ENCODE peak calls at places on chromosomes 16 and 17, in ten cellular contexts. One of them, this sample, is unnamed.
A peak's percentile ranks its signal among the peaks of the same experiment; 100 is the strongest.

GRCh38 chr17:17846645-17847044 is 9.9 kb upstream of the SREBF1 start:
- DNase-seq in AG09309: no peak
- DNase-seq in NCI-H1105: no peak
- DNase-seq in GM18507: no peak
- DNase-seq in keratinocyte: no peak
- DNase-seq in mucosa of descending colon: no peak
- DNase-seq in HS-5: no peak
- DNase-seq in AML-193: no peak
- DNase-seq in stimulated activated CD8-positive, alpha-beta memory T cell treated with anti-CD3 and anti-CD28 coated beads, Interleukin-7, amount 100 ng/mL, for 4 hours: no peak
- DNase-seq in AG04450: no peak
- DNase-seq in this sample: no peak

GRCh38 chr17:77440571-77440981 is 299.8 kb downstream of the SEC14L1 start:
- DNase-seq in AG09309: no peak
- DNase-seq in NCI-H1105: no peak
- DNase-seq in GM18507: no peak
- DNase-seq in keratinocyte: no peak
- DNase-seq in mucosa of descending colon: no peak
- DNase-seq in HS-5: no peak
- DNase-seq in AML-193: peak; percentile 79
- DNase-seq in stimulated activated CD8-positive, alpha-beta memory T cell treated with anti-CD3 and anti-CD28 coated beads, Interleukin-7, amount 100 ng/mL, for 4 hours: no peak
- DNase-seq in AG04450: no peak
- DNase-seq in this sample: no peak

GRCh38 chr17:67016039-67016762 is 28.2 kb upstream of the CACNG1 start:
- DNase-seq in AG09309: no peak
- DNase-seq in NCI-H1105: no peak
- DNase-seq in GM18507: no peak
- DNase-seq in keratinocyte: no peak
- DNase-seq in mucosa of descending colon: no peak
- DNase-seq in HS-5: no peak
- DNase-seq in AML-193: no peak
- DNase-seq in stimulated activated CD8-positive, alpha-beta memory T cell treated with anti-CD3 and anti-CD28 coated beads, Interleukin-7, amount 100 ng/mL, for 4 hours: no peak
- DNase-seq in AG04450: no peak
- DNase-seq in this sample: no peak

GRCh38 chr17:27533874-27534815 is 77.9 kb downstream of the KSR1 start:
- DNase-seq in AG09309: peak; percentile 70
- DNase-seq in NCI-H1105: no peak
- DNase-seq in GM18507: no peak
- DNase-seq in keratinocyte: peak; percentile 40
- DNase-seq in mucosa of descending colon: no peak
- DNase-seq in HS-5: peak; percentile 38
- DNase-seq in AML-193: no peak
- DNase-seq in stimulated activated CD8-positive, alpha-beta memory T cell treated with anti-CD3 and anti-CD28 coated beads, Interleukin-7, amount 100 ng/mL, for 4 hours: no peak
- DNase-seq in AG04450: peak; percentile 90
- DNase-seq in this sample: peak; percentile 79

GRCh38 chr17:4959261-4959965 is 8.2 kb downstream of the SPAG7 start:
- DNase-seq in AG09309: no peak
- DNase-seq in NCI-H1105: no peak
- DNase-seq in GM18507: no peak
- DNase-seq in keratinocyte: no peak
- DNase-seq in mucosa of descending colon: peak; percentile 61
- DNase-seq in HS-5: no peak
- DNase-seq in AML-193: no peak
- DNase-seq in stimulated activated CD8-positive, alpha-beta memory T cell treated with anti-CD3 and anti-CD28 coated beads, Interleukin-7, amount 100 ng/mL, for 4 hours: no peak
- DNase-seq in AG04450: no peak
- DNase-seq in this sample: no peak

GRCh38 chr16:26051078-26051477 is 359.3 kb downstream of the HS3ST4 start:
- DNase-seq in AG09309: no peak
- DNase-seq in NCI-H1105: no peak
- DNase-seq in GM18507: no peak
- DNase-seq in keratinocyte: no peak
- DNase-seq in mucosa of descending colon: no peak
- DNase-seq in HS-5: no peak
- DNase-seq in AML-193: no peak
- DNase-seq in stimulated activated CD8-positive, alpha-beta memory T cell treated with anti-CD3 and anti-CD28 coated beads, Interleukin-7, amount 100 ng/mL, for 4 hours: no peak
- DNase-seq in AG04450: no peak
- DNase-seq in this sample: no peak

GRCh38 chr17:76674600-76674999 is 31.0 kb upstream of the ST6GALNAC1 start:
- DNase-seq in AG09309: no peak
- DNase-seq in NCI-H1105: no peak
- DNase-seq in GM18507: no peak
- DNase-seq in keratinocyte: no peak
- DNase-seq in mucosa of descending colon: no peak
- DNase-seq in HS-5: no peak
- DNase-seq in AML-193: no peak
- DNase-seq in stimulated activated CD8-positive, alpha-beta memory T cell treated with anti-CD3 and anti-CD28 coated beads, Interleukin-7, amount 100 ng/mL, for 4 hours: no peak
- DNase-seq in AG04450: no peak
- DNase-seq in this sample: no peak

GRCh38 chr17:77423589-77424451 is 283.1 kb downstream of the SEC14L1 start:
- DNase-seq in AG09309: peak; percentile 77
- DNase-seq in NCI-H1105: no peak
- DNase-seq in GM18507: no peak
- DNase-seq in keratinocyte: peak; percentile 72
- DNase-seq in mucosa of descending colon: no peak
- DNase-seq in HS-5: peak; percentile 67
- DNase-seq in AML-193: no peak
- DNase-seq in stimulated activated CD8-positive, alpha-beta memory T cell treated with anti-CD3 and anti-CD28 coated beads, Interleukin-7, amount 100 ng/mL, for 4 hours: no peak
- DNase-seq in AG04450: peak; percentile 93
- DNase-seq in this sample: peak; percentile 91

GRCh38 chr16:4415538-4416199 is 727 bp downstream of the CORO7 start:
- DNase-seq in AG09309: no peak
- DNase-seq in NCI-H1105: no peak
- DNase-seq in GM18507: no peak
- DNase-seq in keratinocyte: no peak
- DNase-seq in mucosa of descending colon: peak; percentile 87
- DNase-seq in HS-5: no peak
- DNase-seq in AML-193: peak; percentile 84
- DNase-seq in stimulated activated CD8-positive, alpha-beta memory T cell treated with anti-CD3 and anti-CD28 coated beads, Interleukin-7, amount 100 ng/mL, for 4 hours: peak; percentile 46
- DNase-seq in AG04450: no peak
- DNase-seq in this sample: no peak

GRCh38 chr16:22075776-22076175 is 16.6 kb upstream of the VWA3A start:
- DNase-seq in AG09309: no peak
- DNase-seq in NCI-H1105: no peak
- DNase-seq in GM18507: no peak
- DNase-seq in keratinocyte: no peak
- DNase-seq in mucosa of descending colon: no peak
- DNase-seq in HS-5: no peak
- DNase-seq in AML-193: no peak
- DNase-seq in stimulated activated CD8-positive, alpha-beta memory T cell treated with anti-CD3 and anti-CD28 coated beads, Interleukin-7, amount 100 ng/mL, for 4 hours: no peak
- DNase-seq in AG04450: no peak
- DNase-seq in this sample: no peak

GRCh38 chr17:37787055-37787720 is 42.3 kb upstream of the HNF1B start:
- DNase-seq in AG09309: no peak
- DNase-seq in NCI-H1105: no peak
- DNase-seq in GM18507: no peak
- DNase-seq in keratinocyte: no peak
- DNase-seq in mucosa of descending colon: peak; percentile 88
- DNase-seq in HS-5: no peak
- DNase-seq in AML-193: no peak
- DNase-seq in stimulated activated CD8-positive, alpha-beta memory T cell treated with anti-CD3 and anti-CD28 coated beads, Interleukin-7, amount 100 ng/mL, for 4 hours: no peak
- DNase-seq in AG04450: no peak
- DNase-seq in this sample: no peak

GRCh38 chr16:12708266-12708665 is 95.4 kb downstream of the CPPED1 start:
- DNase-seq in AG09309: no peak
- DNase-seq in NCI-H1105: no peak
- DNase-seq in GM18507: no peak
- DNase-seq in keratinocyte: no peak
- DNase-seq in mucosa of descending colon: no peak
- DNase-seq in HS-5: no peak
- DNase-seq in AML-193: no peak
- DNase-seq in stimulated activated CD8-positive, alpha-beta memory T cell treated with anti-CD3 and anti-CD28 coated beads, Interleukin-7, amount 100 ng/mL, for 4 hours: no peak
- DNase-seq in AG04450: no peak
- DNase-seq in this sample: no peak

GRCh38 chr17:17313350-17313991 is 10.3 kb downstream of the NT5M start:
- DNase-seq in AG09309: no peak
- DNase-seq in NCI-H1105: peak; percentile 17
- DNase-seq in GM18507: no peak
- DNase-seq in keratinocyte: no peak
- DNase-seq in mucosa of descending colon: no peak
- DNase-seq in HS-5: no peak
- DNase-seq in AML-193: no peak
- DNase-seq in stimulated activated CD8-positive, alpha-beta memory T cell treated with anti-CD3 and anti-CD28 coated beads, Interleukin-7, amount 100 ng/mL, for 4 hours: peak; percentile 56
- DNase-seq in AG04450: no peak
- DNase-seq in this sample: no peak

GRCh38 chr16:59324462-59324861 is 590.3 kb upstream of the GOT2 start:
- DNase-seq in AG09309: no peak
- DNase-seq in NCI-H1105: no peak
- DNase-seq in GM18507: no peak
- DNase-seq in keratinocyte: no peak
- DNase-seq in mucosa of descending colon: no peak
- DNase-seq in HS-5: peak; percentile 26
- DNase-seq in AML-193: no peak
- DNase-seq in stimulated activated CD8-positive, alpha-beta memory T cell treated with anti-CD3 and anti-CD28 coated beads, Interleukin-7, amount 100 ng/mL, for 4 hours: no peak
- DNase-seq in AG04450: no peak
- DNase-seq in this sample: no peak

GRCh38 chr16:58409316-58409973 is 17.2 kb downstream of the GINS3 start:
- DNase-seq in AG09309: no peak
- DNase-seq in NCI-H1105: no peak
- DNase-seq in GM18507: no peak
- DNase-seq in keratinocyte: no peak
- DNase-seq in mucosa of descending colon: no peak
- DNase-seq in HS-5: no peak
- DNase-seq in AML-193: no peak
- DNase-seq in stimulated activated CD8-positive, alpha-beta memory T cell treated with anti-CD3 and anti-CD28 coated beads, Interleukin-7, amount 100 ng/mL, for 4 hours: no peak
- DNase-seq in AG04450: no peak
- DNase-seq in this sample: peak; percentile 43

GRCh38 chr16:88618182-88618955 is 20.0 kb upstream of the IL17C start:
- DNase-seq in AG09309: no peak
- DNase-seq in NCI-H1105: no peak
- DNase-seq in GM18507: no peak
- DNase-seq in keratinocyte: no peak
- DNase-seq in mucosa of descending colon: no peak
- DNase-seq in HS-5: no peak
- DNase-seq in AML-193: no peak
- DNase-seq in stimulated activated CD8-positive, alpha-beta memory T cell treated with anti-CD3 and anti-CD28 coated beads, Interleukin-7, amount 100 ng/mL, for 4 hours: no peak
- DNase-seq in AG04450: no peak
- DNase-seq in this sample: no peak

GRCh38 chr17:2056221-2057129 is 1.6 kb downstream of the HIC1 start:
- DNase-seq in AG09309: no peak
- DNase-seq in NCI-H1105: no peak
- DNase-seq in GM18507: no peak
- DNase-seq in keratinocyte: no peak
- DNase-seq in mucosa of descending colon: peak; percentile 69
- DNase-seq in HS-5: no peak
- DNase-seq in AML-193: no peak
- DNase-seq in stimulated activated CD8-positive, alpha-beta memory T cell treated with anti-CD3 and anti-CD28 coated beads, Interleukin-7, amount 100 ng/mL, for 4 hours: peak; percentile 45
- DNase-seq in AG04450: no peak
- DNase-seq in this sample: no peak

GRCh38 chr16:3092501-3092991 is 6.5 kb downstream of the ZSCAN10 start:
- DNase-seq in AG09309: no peak
- DNase-seq in NCI-H1105: no peak
- DNase-seq in GM18507: no peak
- DNase-seq in keratinocyte: no peak
- DNase-seq in mucosa of descending colon: peak; percentile 42
- DNase-seq in HS-5: no peak
- DNase-seq in AML-193: no peak
- DNase-seq in stimulated activated CD8-positive, alpha-beta memory T cell treated with anti-CD3 and anti-CD28 coated beads, Interleukin-7, amount 100 ng/mL, for 4 hours: no peak
- DNase-seq in AG04450: no peak
- DNase-seq in this sample: no peak

GRCh38 chr17:57275365-57275764 is 19.0 kb downstream of the MSI2 start:
- DNase-seq in AG09309: no peak
- DNase-seq in NCI-H1105: no peak
- DNase-seq in GM18507: no peak
- DNase-seq in keratinocyte: no peak
- DNase-seq in mucosa of descending colon: no peak
- DNase-seq in HS-5: no peak
- DNase-seq in AML-193: no peak
- DNase-seq in stimulated activated CD8-positive, alpha-beta memory T cell treated with anti-CD3 and anti-CD28 coated beads, Interleukin-7, amount 100 ng/mL, for 4 hours: no peak
- DNase-seq in AG04450: no peak
- DNase-seq in this sample: no peak

GRCh38 chr16:85862476-85863383 is 36.2 kb upstream of the IRF8 start:
- DNase-seq in AG09309: no peak
- DNase-seq in NCI-H1105: no peak
- DNase-seq in GM18507: no peak
- DNase-seq in keratinocyte: no peak
- DNase-seq in mucosa of descending colon: no peak
- DNase-seq in HS-5: no peak
- DNase-seq in AML-193: no peak
- DNase-seq in stimulated activated CD8-positive, alpha-beta memory T cell treated with anti-CD3 and anti-CD28 coated beads, Interleukin-7, amount 100 ng/mL, for 4 hours: no peak
- DNase-seq in AG04450: no peak
- DNase-seq in this sample: no peak

GRCh38 chr17:76039121-76039520 is 12.0 kb upstream of the EVPL start:
- DNase-seq in AG09309: no peak
- DNase-seq in NCI-H1105: no peak
- DNase-seq in GM18507: no peak
- DNase-seq in keratinocyte: no peak
- DNase-seq in mucosa of descending colon: peak; percentile 11
- DNase-seq in HS-5: no peak
- DNase-seq in AML-193: no peak
- DNase-seq in stimulated activated CD8-positive, alpha-beta memory T cell treated with anti-CD3 and anti-CD28 coated beads, Interleukin-7, amount 100 ng/mL, for 4 hours: no peak
- DNase-seq in AG04450: no peak
- DNase-seq in this sample: no peak

GRCh38 chr17:8041980-8042379 is 3.1 kb downstream of the ALOX15B start:
- DNase-seq in AG09309: no peak
- DNase-seq in NCI-H1105: no peak
- DNase-seq in GM18507: no peak
- DNase-seq in keratinocyte: no peak
- DNase-seq in mucosa of descending colon: no peak
- DNase-seq in HS-5: no peak
- DNase-seq in AML-193: no peak
- DNase-seq in stimulated activated CD8-positive, alpha-beta memory T cell treated with anti-CD3 and anti-CD28 coated beads, Interleukin-7, amount 100 ng/mL, for 4 hours: no peak
- DNase-seq in AG04450: no peak
- DNase-seq in this sample: no peak

GRCh38 chr17:39553326-39553945 is 54.3 kb downstream of the NEUROD2 start:
- DNase-seq in AG09309: peak; percentile 13
- DNase-seq in NCI-H1105: no peak
- DNase-seq in GM18507: no peak
- DNase-seq in keratinocyte: no peak
- DNase-seq in mucosa of descending colon: no peak
- DNase-seq in HS-5: no peak
- DNase-seq in AML-193: no peak
- DNase-seq in stimulated activated CD8-positive, alpha-beta memory T cell treated with anti-CD3 and anti-CD28 coated beads, Interleukin-7, amount 100 ng/mL, for 4 hours: no peak
- DNase-seq in AG04450: no peak
- DNase-seq in this sample: no peak

GRCh38 chr16:57786632-57787518 is 15.4 kb downstream of the KIFC3 start:
- DNase-seq in AG09309: no peak
- DNase-seq in NCI-H1105: no peak
- DNase-seq in GM18507: no peak
- DNase-seq in keratinocyte: no peak
- DNase-seq in mucosa of descending colon: peak; percentile 54
- DNase-seq in HS-5: no peak
- DNase-seq in AML-193: no peak
- DNase-seq in stimulated activated CD8-positive, alpha-beta memory T cell treated with anti-CD3 and anti-CD28 coated beads, Interleukin-7, amount 100 ng/mL, for 4 hours: no peak
- DNase-seq in AG04450: no peak
- DNase-seq in this sample: no peak

GRCh38 chr17:39534768-39535405 is 72.8 kb downstream of the NEUROD2 start:
- DNase-seq in AG09309: no peak
- DNase-seq in NCI-H1105: no peak
- DNase-seq in GM18507: no peak
- DNase-seq in keratinocyte: no peak
- DNase-seq in mucosa of descending colon: no peak
- DNase-seq in HS-5: no peak
- DNase-seq in AML-193: no peak
- DNase-seq in stimulated activated CD8-positive, alpha-beta memory T cell treated with anti-CD3 and anti-CD28 coated beads, Interleukin-7, amount 100 ng/mL, for 4 hours: no peak
- DNase-seq in AG04450: no peak
- DNase-seq in this sample: no peak

GRCh38 chr17:81646869-81647600 is 9.3 kb downstream of the PDE6G start:
- DNase-seq in AG09309: no peak
- DNase-seq in NCI-H1105: no peak
- DNase-seq in GM18507: no peak
- DNase-seq in keratinocyte: no peak
- DNase-seq in mucosa of descending colon: no peak
- DNase-seq in HS-5: no peak
- DNase-seq in AML-193: no peak
- DNase-seq in stimulated activated CD8-positive, alpha-beta memory T cell treated with anti-CD3 and anti-CD28 coated beads, Interleukin-7, amount 100 ng/mL, for 4 hours: no peak
- DNase-seq in AG04450: no peak
- DNase-seq in this sample: no peak

GRCh38 chr17:28570716-28571254 is 539 bp downstream of the PIGS start:
- DNase-seq in AG09309: no peak
- DNase-seq in NCI-H1105: peak; percentile 40
- DNase-seq in GM18507: no peak
- DNase-seq in keratinocyte: no peak
- DNase-seq in mucosa of descending colon: peak; percentile 75
- DNase-seq in HS-5: no peak
- DNase-seq in AML-193: peak; percentile 9
- DNase-seq in stimulated activated CD8-positive, alpha-beta memory T cell treated with anti-CD3 and anti-CD28 coated beads, Interleukin-7, amount 100 ng/mL, for 4 hours: no peak
- DNase-seq in AG04450: no peak
- DNase-seq in this sample: no peak

GRCh38 chr16:87186440-87186839 is 130.8 kb downstream of the C16orf95 start:
- DNase-seq in AG09309: no peak
- DNase-seq in NCI-H1105: no peak
- DNase-seq in GM18507: no peak
- DNase-seq in keratinocyte: no peak
- DNase-seq in mucosa of descending colon: no peak
- DNase-seq in HS-5: no peak
- DNase-seq in AML-193: no peak
- DNase-seq in stimulated activated CD8-positive, alpha-beta memory T cell treated with anti-CD3 and anti-CD28 coated beads, Interleukin-7, amount 100 ng/mL, for 4 hours: no peak
- DNase-seq in AG04450: no peak
- DNase-seq in this sample: no peak

This sample was measured in skeletal muscle cell.